ENCODE peak calls at places on chromosomes 2 and 18, in seven cellular contexts. D, G, C, U, B, L and I are unnamed samples. For H3K4me1, the result is how much of the 10 kb centered on the place peaks cover.

GRCh38 chr18:32801236-32801635 is 28.4 kb upstream of the KLHL14 start:
- DNase-seq in D (no peak), G (peak), C (no peak), U (no peak), B (no peak), L (no peak), I (no peak)

GRCh38 chr2:132937629-132938028 is 267.6 kb upstream of the LYPD1 start:
- DNase-seq in D (no peak), G (no peak), C (no peak), U (peak), B (no peak), L (no peak), I (no peak)

GRCh38 chr2:229446316-229446715 is 175.2 kb upstream of the PID1 start:
- DNase-seq in D (no peak), G (no peak), C (no peak), U (no peak), B (no peak), L (no peak), I (no peak)

GRCh38 chr2:240868286-240869108 is at the start of gene AGXT:
- DNase-seq in D (no peak), G (no peak), C (no peak), U (peak), B (no peak), L (peak), I (no peak)

GRCh38 chr18:65435529-65435928 is 315.3 kb upstream of the CDH7 start:
- DNase-seq in D (no peak), G (no peak), C (no peak), U (no peak), B (no peak), L (no peak), I (no peak)

GRCh38 chr2:229714736-229715541 is 584 bp upstream of the DNER start:
- DNase-seq in D (peak), G (peak), C (peak), U (peak), B (peak), L (no peak), I (peak)

GRCh38 chr2:174248187-174248997 is at the start of gene OLA1:
- DNase-seq in D (peak), G (peak), C (peak), U (peak), B (peak), L (peak), I (peak)

GRCh38 chr2:239194731-239195317 is 206.0 kb downstream of the HDAC4 start:
- DNase-seq in D (no peak), G (no peak), C (no peak), U (no peak), B (no peak), L (peak), I (no peak)

GRCh38 chr2:240213476-240214391 is 73.3 kb upstream of the OTOS start:
- DNase-seq in D (no peak), G (no peak), C (no peak), U (no peak), B (no peak), L (peak), I (no peak)

GRCh38 chr2:13822365-13822764 is 810.2 kb upstream of the LRATD1 start:
- DNase-seq in D (no peak), G (no peak), C (no peak), U (no peak), B (no peak), L (no peak), I (no peak)

GRCh38 chr18:13570856-13571495 is 155.4 kb downstream of the FAM210A start:
- DNase-seq in D (no peak), G (no peak), C (no peak), U (no peak), B (no peak), L (no peak), I (no peak)

GRCh38 chr2:198374375-198375072 is 570.1 kb downstream of the PLCL1 start:
- DNase-seq in D (no peak), G (peak), C (peak), U (peak), B (no peak), L (no peak), I (no peak)

GRCh38 chr2:129296401-129297343 is 682.8 kb upstream of the RAB6C start:
- DNase-seq in D (peak), G (no peak), C (no peak), U (peak), B (no peak), L (no peak), I (peak)

GRCh38 chr2:188776634-188777033 is 197.5 kb upstream of the COL3A1 start:
- DNase-seq in D (no peak), G (no peak), C (no peak), U (peak), B (no peak), L (no peak), I (no peak)

GRCh38 chr2:107584577-107584976 is 242.1 kb upstream of the RGPD4 start:
- DNase-seq in D (no peak), G (no peak), C (no peak), U (peak), B (no peak), L (no peak), I (no peak)

GRCh38 chr2:66111706-66112105 is 323.2 kb upstream of the MEIS1 start:
- DNase-seq in D (no peak), G (no peak), C (no peak), U (no peak), B (no peak), L (no peak), I (no peak)

GRCh38 chr2:98515571-98515927 is 70.9 kb downstream of the INPP4A start:
- DNase-seq in D (no peak), G (no peak), C (no peak), U (no peak), B (no peak), L (no peak), I (no peak)

GRCh38 chr2:25250331-25251031 is 82.1 kb upstream of the POMC start:
- DNase-seq in D (no peak), G (peak), C (no peak), U (peak), B (no peak), L (no peak), I (no peak)

GRCh38 chr2:75547345-75548035 is 13.2 kb downstream of the EVA1A start:
- DNase-seq in D (no peak), G (no peak), C (peak), U (peak), B (no peak), L (no peak), I (no peak)

GRCh38 chr2:120734930-120735611 is 597 bp upstream of the GLI2 start:
- DNase-seq in D (no peak), G (peak), C (no peak), U (peak), B (no peak), L (no peak), I (no peak)

GRCh38 chr2:102021776-102022175 is 30.0 kb downstream of the IL1R2 start:
- DNase-seq in D (no peak), G (no peak), C (no peak), U (peak), B (no peak), L (no peak), I (no peak)

GRCh38 chr2:231575612-231576256 is 16.9 kb upstream of the TEX44 start:
- DNase-seq in D (no peak), G (no peak), C (no peak), U (no peak), B (no peak), L (no peak), I (no peak)

GRCh38 chr2:221529943-221530652 is 42.0 kb downstream of the EPHA4 start:
- DNase-seq in D (no peak), G (no peak), C (peak), U (peak), B (no peak), L (no peak), I (no peak)

GRCh38 chr2:238127165-238128060 is 11.1 kb upstream of the KLHL30 start:
- DNase-seq in D (no peak), G (peak), C (peak), U (peak), B (peak), L (no peak), I (peak)

GRCh38 chr2:131035826-131036231 is 57.4 kb downstream of the FAM168B start:
- DNase-seq in D (no peak), G (no peak), C (no peak), U (no peak), B (no peak), L (no peak), I (no peak)
- H3K4me3 ChIP-seq in D (no peak), G (peak), C (no peak), U (peak), B (peak), L (peak), I (no peak)

GRCh38 chr2:39452396-39452795 is 15.3 kb upstream of the MAP4K3 start:
- DNase-seq in D (no peak), G (no peak), C (no peak), U (no peak), B (no peak), L (no peak), I (no peak)
- TF ChIP-seq CTCF in D (no peak), G (no peak), C (no peak), U (no peak), B (no peak), L (no peak), I (no peak)

DNA sequence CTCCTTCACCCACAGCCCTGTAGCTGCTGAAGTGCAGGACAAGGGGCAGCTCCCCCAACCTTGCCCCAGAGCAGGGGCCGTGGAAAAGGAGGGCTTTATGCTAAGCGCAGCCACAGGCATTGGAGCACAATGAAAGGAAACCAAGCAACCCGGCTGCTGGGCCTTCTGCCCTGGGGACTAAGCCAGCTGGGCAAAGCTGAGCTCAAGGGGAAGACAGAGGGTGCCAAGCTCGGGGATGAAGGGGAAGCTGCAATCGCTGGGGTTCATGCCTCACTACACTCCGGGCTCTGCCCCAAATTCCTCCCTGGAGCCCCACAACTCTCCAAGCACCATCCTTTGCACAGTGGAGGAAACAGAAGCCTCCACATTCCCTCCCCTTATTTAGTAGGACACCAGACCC is 12.4 kb downstream of the SFXN5 start:
- DNase-seq in D (no peak), G (no peak), C (no peak), U (no peak), B (no peak), L (no peak), I (no peak)
- H3K4me1 ChIP-seq in D (under half), G (under half), C (under half), U (under half), B (under half), L (under half), I (under half)

GRCh38 chr2:204260162-204260877 is 285.0 kb upstream of the PARD3B start:
- DNase-seq in D (peak), G (peak), C (peak), U (peak), B (peak), L (peak), I (peak)
- H3K4me3 ChIP-seq in D (no peak), G (no peak), C (no peak), U (no peak), B (no peak), L (no peak), I (no peak)

DNA sequence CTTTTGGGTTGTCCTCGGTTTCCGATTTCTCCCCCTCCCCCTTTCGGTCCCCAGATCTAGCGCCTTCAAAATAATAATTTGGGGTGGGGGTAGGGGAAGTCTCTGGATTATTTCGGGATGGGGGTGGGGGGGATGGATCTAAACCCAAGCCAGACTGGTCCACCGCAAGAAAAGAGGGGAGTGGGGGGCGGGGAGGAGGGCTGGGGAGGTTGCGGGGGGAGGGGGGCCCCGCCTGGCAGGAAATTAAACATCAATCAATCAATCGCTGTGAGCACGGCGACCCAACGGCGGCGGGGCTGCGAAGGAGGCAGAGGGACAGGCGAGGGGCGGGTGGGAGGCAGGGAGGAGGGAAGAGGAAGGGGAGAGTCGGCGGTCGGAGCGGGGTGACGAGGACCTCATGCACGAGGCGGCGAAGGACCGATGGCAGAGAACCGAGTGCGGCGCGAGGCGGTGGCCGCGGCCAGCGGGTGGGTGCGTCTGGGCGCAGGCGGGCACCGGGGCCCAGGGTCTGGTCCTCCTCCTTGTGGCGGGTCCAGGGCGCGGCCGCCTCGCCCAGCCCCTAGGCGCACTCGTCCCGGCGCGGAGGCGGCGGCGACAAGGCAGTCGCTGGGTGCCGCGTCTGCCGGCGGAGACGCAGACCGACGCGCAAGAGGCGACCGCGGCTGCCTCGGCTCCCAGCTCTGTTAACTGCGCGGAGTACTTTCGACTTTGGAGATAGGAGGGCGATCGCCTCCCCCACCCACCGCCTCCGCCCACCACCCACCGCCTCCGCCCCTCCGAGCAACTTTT is 472 bp upstream of the SATB2 start:
- DNase-seq in D (no peak), G (peak), C (peak), U (no peak), B (no peak), L (no peak), I (no peak)
- TF ChIP-seq CTCF in D (no peak), G (peak), C (no peak), U (no peak), B (no peak), L (no peak), I (no peak)

DNA sequence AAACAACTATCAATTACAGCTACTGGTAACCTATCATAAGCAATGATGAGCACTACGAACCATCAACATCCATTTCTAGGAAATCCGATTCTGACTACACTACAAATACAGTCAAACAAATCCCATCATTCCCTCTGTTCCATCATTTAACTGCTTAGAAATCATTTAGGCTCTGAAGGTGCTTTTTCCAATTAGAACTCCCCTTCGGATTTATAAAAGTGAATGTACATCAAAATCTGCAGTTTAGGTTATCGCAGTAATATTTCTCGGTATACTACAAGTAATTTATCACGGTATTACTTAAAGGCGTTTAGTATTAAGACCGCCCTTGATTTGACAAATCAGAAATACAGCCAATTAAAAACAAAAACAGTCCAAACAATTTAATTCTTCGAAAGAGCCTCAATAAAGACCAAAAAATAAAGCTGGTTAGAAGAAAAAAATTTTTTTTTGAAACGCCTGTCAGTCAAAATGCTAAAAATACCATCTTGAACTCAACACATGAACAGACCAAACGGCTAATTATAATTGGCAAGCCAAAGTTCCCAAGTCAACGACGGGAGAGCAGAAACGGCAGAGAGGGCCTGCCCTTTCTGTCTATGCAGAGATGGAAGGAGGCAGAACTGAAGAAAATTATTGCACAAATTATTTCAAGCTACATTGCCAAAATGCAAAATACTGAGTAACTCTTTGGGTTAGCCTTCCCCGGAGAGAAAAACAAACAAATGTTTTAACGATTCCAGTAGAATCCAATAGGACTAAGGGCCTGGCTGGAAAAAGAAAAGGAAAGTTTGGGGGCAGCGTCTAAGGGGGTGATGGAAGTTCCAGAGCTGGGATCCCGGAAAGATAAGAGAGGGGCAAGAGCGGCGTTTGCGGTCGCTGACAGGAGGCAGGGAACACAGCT is 1.2 kb downstream of the VPS54 start:
- DNase-seq in D (no peak), G (peak), C (peak), U (peak), B (no peak), L (no peak), I (peak)
- H3K4me1 ChIP-seq in D (under half), G (under half), C (under half), U (under half), B (under half), L (under half), I (under half)